ENCODE peak calls at places on chromosomes 11 and 22, in four cellular contexts. U is ovary, L is SW 1271, A is lower leg skin. G is an unnamed sample.

GRCh38 chr11:131253885-131254204 is 116.6 kb upstream of the NTM start:
- DNase-seq in U (no peak), L (no peak), A (no peak), G (no peak)

GRCh38 chr11:32432565-32433248 is 2.6 kb downstream of the WT1 start:
- DNase-seq in U (peak), L (no peak), A (no peak), G (no peak)

GRCh38 chr22:40524392-40525249 is 111.9 kb downstream of the MRTFA start:
- DNase-seq in U (no peak), L (no peak), A (no peak), G (no peak)

GRCh38 chr22:45225732-45226560 is 14.7 kb downstream of the KIAA0930 start:
- DNase-seq in U (no peak), L (no peak), A (peak), G (no peak)

GRCh38 chr22:37533995-37534394 is 14.8 kb upstream of the CARD10 start:
- DNase-seq in U (no peak), L (no peak), A (no peak), G (no peak)

GRCh38 chr11:8070417-8071101 is 10.5 kb upstream of the TUB start:
- DNase-seq in U (no peak), L (peak), A (no peak), G (peak)

GRCh38 chr22:19204640-19205039 is 26.1 kb upstream of the SLC25A1 start:
- DNase-seq in U (no peak), L (no peak), A (no peak), G (no peak)

GRCh38 chr22:30362632-30363281 is 6.0 kb downstream of the CCDC157 start:
- DNase-seq in U (no peak), L (no peak), A (no peak), G (no peak)

GRCh38 chr11:130234315-130234714 is 74.7 kb downstream of the ST14 start:
- DNase-seq in U (no peak), L (no peak), A (no peak), G (no peak)

GRCh38 chr11:125312391-125312790 is 147.8 kb downstream of the PKNOX2 start:
- DNase-seq in U (no peak), L (no peak), A (no peak), G (no peak)

GRCh38 chr22:22156716-22157499 is 87.7 kb upstream of the VPREB1 start:
- DNase-seq in U (peak), L (peak), A (peak), G (peak)

GRCh38 chr11:121112498-121113455 is 11.7 kb downstream of the TECTA start:
- DNase-seq in U (peak), L (peak), A (peak), G (peak)

GRCh38 chr11:33861911-33862310 is 30.0 kb downstream of the LMO2 start:
- DNase-seq in U (no peak), L (no peak), A (no peak), G (no peak)

GRCh38 chr11:37525336-37525735 is 927.3 kb upstream of the RAG2 start:
- DNase-seq in U (no peak), L (peak), A (no peak), G (no peak)

GRCh38 chr11:2559527-2560311 is 114.9 kb downstream of the KCNQ1 start:
- DNase-seq in U (peak), L (no peak), A (no peak), G (no peak)

GRCh38 chr11:113373981-113374560 is 13.5 kb upstream of the ANKK1 start:
- DNase-seq in U (no peak), L (no peak), A (no peak), G (no peak)

GRCh38 chr11:12474871-12475270 is 97.5 kb downstream of the PARVA start:
- DNase-seq in U (no peak), L (no peak), A (no peak), G (no peak)

GRCh38 chr11:111960916-111961315 is 23.8 kb downstream of the DIXDC1 start:
- DNase-seq in U (no peak), L (no peak), A (peak), G (no peak)

GRCh38 chr11:85665756-85666155 is 827 bp upstream of the CREBZF start:
- DNase-seq in U (no peak), L (no peak), A (no peak), G (no peak)

GRCh38 chr11:123438191-123438627 is 8.1 kb downstream of the GRAMD1B start:
- DNase-seq in U (no peak), L (no peak), A (no peak), G (no peak)

GRCh38 chr22:24247564-24248344 is 2.9 kb upstream of the GGT5 start:
- DNase-seq in U (peak), L (peak), A (peak), G (peak)

GRCh38 chr11:92839450-92839849 is 130.0 kb upstream of the MTNR1B start:
- DNase-seq in U (no peak), L (no peak), A (no peak), G (no peak)

G was measured in germinal center.